ENCODE peak calls at places on chromosomes 16 and 17, in five cellular contexts. One of them, this sample, is unnamed.

GRCh38 chr17:11908711-11909146 is 88.5 kb downstream of the ZNF18 start:
- DNase-seq in NCI-H1436 treated with DMSO at 0.1 percent for 48 hours: no peak
- DNase-seq in stimulated activated CD4-positive, alpha-beta T cell treated with anti-CD3 and anti-CD28 coated beads, Interleukin-1b, Interleukin-23, amount 100 ng/mL, for 24 hours: no peak
- DNase-seq in NCI-H460: no peak
- DNase-seq in cardiac fibroblast: no peak
- DNase-seq in this sample: no peak

GRCh38 chr17:7289256-7290032 is 5.0 kb downstream of the YBX2 start:
- DNase-seq in NCI-H1436 treated with DMSO at 0.1 percent for 48 hours: no peak
- DNase-seq in stimulated activated CD4-positive, alpha-beta T cell treated with anti-CD3 and anti-CD28 coated beads, Interleukin-1b, Interleukin-23, amount 100 ng/mL, for 24 hours: no peak
- DNase-seq in NCI-H460: no peak
- DNase-seq in cardiac fibroblast: no peak
- DNase-seq in this sample: no peak

GRCh38 chr17:80153004-80153403 is 6.1 kb upstream of the EIF4A3 start:
- DNase-seq in NCI-H1436 treated with DMSO at 0.1 percent for 48 hours: no peak
- DNase-seq in stimulated activated CD4-positive, alpha-beta T cell treated with anti-CD3 and anti-CD28 coated beads, Interleukin-1b, Interleukin-23, amount 100 ng/mL, for 24 hours: no peak
- DNase-seq in NCI-H460: no peak
- DNase-seq in cardiac fibroblast: no peak
- DNase-seq in this sample: no peak

GRCh38 chr17:65117384-65118035 is 19.7 kb upstream of the RGS9 start:
- DNase-seq in NCI-H1436 treated with DMSO at 0.1 percent for 48 hours: no peak
- DNase-seq in stimulated activated CD4-positive, alpha-beta T cell treated with anti-CD3 and anti-CD28 coated beads, Interleukin-1b, Interleukin-23, amount 100 ng/mL, for 24 hours: no peak
- DNase-seq in NCI-H460: no peak
- DNase-seq in cardiac fibroblast: no peak
- DNase-seq in this sample: no peak

GRCh38 chr17:55513885-55514590 is 2.8 kb upstream of the SMIM36 start:
- DNase-seq in NCI-H1436 treated with DMSO at 0.1 percent for 48 hours: peak
- DNase-seq in stimulated activated CD4-positive, alpha-beta T cell treated with anti-CD3 and anti-CD28 coated beads, Interleukin-1b, Interleukin-23, amount 100 ng/mL, for 24 hours: peak
- DNase-seq in NCI-H460: peak
- DNase-seq in cardiac fibroblast: peak
- DNase-seq in this sample: peak

GRCh38 chr17:9072626-9073339 is 51.5 kb downstream of the NTN1 start:
- DNase-seq in NCI-H1436 treated with DMSO at 0.1 percent for 48 hours: no peak
- DNase-seq in stimulated activated CD4-positive, alpha-beta T cell treated with anti-CD3 and anti-CD28 coated beads, Interleukin-1b, Interleukin-23, amount 100 ng/mL, for 24 hours: no peak
- DNase-seq in NCI-H460: no peak
- DNase-seq in cardiac fibroblast: peak
- DNase-seq in this sample: no peak

GRCh38 chr17:13253746-13254410 is 236.1 kb upstream of the ELAC2 start:
- DNase-seq in NCI-H1436 treated with DMSO at 0.1 percent for 48 hours: no peak
- DNase-seq in stimulated activated CD4-positive, alpha-beta T cell treated with anti-CD3 and anti-CD28 coated beads, Interleukin-1b, Interleukin-23, amount 100 ng/mL, for 24 hours: no peak
- DNase-seq in NCI-H460: no peak
- DNase-seq in cardiac fibroblast: no peak
- DNase-seq in this sample: no peak

GRCh38 chr17:47948706-47949196 is 7.4 kb downstream of the PNPO start:
- DNase-seq in NCI-H1436 treated with DMSO at 0.1 percent for 48 hours: no peak
- DNase-seq in stimulated activated CD4-positive, alpha-beta T cell treated with anti-CD3 and anti-CD28 coated beads, Interleukin-1b, Interleukin-23, amount 100 ng/mL, for 24 hours: no peak
- DNase-seq in NCI-H460: no peak
- DNase-seq in cardiac fibroblast: no peak
- DNase-seq in this sample: no peak

GRCh38 chr16:51825740-51826139 is 674.7 kb upstream of the SALL1 start:
- DNase-seq in NCI-H1436 treated with DMSO at 0.1 percent for 48 hours: no peak
- DNase-seq in stimulated activated CD4-positive, alpha-beta T cell treated with anti-CD3 and anti-CD28 coated beads, Interleukin-1b, Interleukin-23, amount 100 ng/mL, for 24 hours: no peak
- DNase-seq in NCI-H460: no peak
- DNase-seq in cardiac fibroblast: no peak
- DNase-seq in this sample: no peak

GRCh38 chr16:64700628-64701027 is 421.2 kb downstream of the CDH11 start:
- DNase-seq in NCI-H1436 treated with DMSO at 0.1 percent for 48 hours: no peak
- DNase-seq in stimulated activated CD4-positive, alpha-beta T cell treated with anti-CD3 and anti-CD28 coated beads, Interleukin-1b, Interleukin-23, amount 100 ng/mL, for 24 hours: no peak
- DNase-seq in NCI-H460: no peak
- DNase-seq in cardiac fibroblast: no peak
- DNase-seq in this sample: no peak

GRCh38 chr16:78665373-78665772 is 565.9 kb downstream of the WWOX start:
- DNase-seq in NCI-H1436 treated with DMSO at 0.1 percent for 48 hours: no peak
- DNase-seq in stimulated activated CD4-positive, alpha-beta T cell treated with anti-CD3 and anti-CD28 coated beads, Interleukin-1b, Interleukin-23, amount 100 ng/mL, for 24 hours: no peak
- DNase-seq in NCI-H460: no peak
- DNase-seq in cardiac fibroblast: peak
- DNase-seq in this sample: no peak

GRCh38 chr17:17493249-17493985 is 2.8 kb downstream of the RASD1 start:
- DNase-seq in NCI-H1436 treated with DMSO at 0.1 percent for 48 hours: no peak
- DNase-seq in stimulated activated CD4-positive, alpha-beta T cell treated with anti-CD3 and anti-CD28 coated beads, Interleukin-1b, Interleukin-23, amount 100 ng/mL, for 24 hours: no peak
- DNase-seq in NCI-H460: no peak
- DNase-seq in cardiac fibroblast: peak
- DNase-seq in this sample: no peak

GRCh38 chr17:4854181-4854681 is 21.1 kb downstream of the MINK1 start:
- DNase-seq in NCI-H1436 treated with DMSO at 0.1 percent for 48 hours: no peak
- DNase-seq in stimulated activated CD4-positive, alpha-beta T cell treated with anti-CD3 and anti-CD28 coated beads, Interleukin-1b, Interleukin-23, amount 100 ng/mL, for 24 hours: no peak
- DNase-seq in NCI-H460: no peak
- DNase-seq in cardiac fibroblast: no peak
- DNase-seq in this sample: no peak

GRCh38 chr16:86261379-86261778 is 248.9 kb upstream of the FOXF1 start:
- DNase-seq in NCI-H1436 treated with DMSO at 0.1 percent for 48 hours: no peak
- DNase-seq in stimulated activated CD4-positive, alpha-beta T cell treated with anti-CD3 and anti-CD28 coated beads, Interleukin-1b, Interleukin-23, amount 100 ng/mL, for 24 hours: no peak
- DNase-seq in NCI-H460: peak
- DNase-seq in cardiac fibroblast: peak
- DNase-seq in this sample: no peak

GRCh38 chr17:29838961-29839360 is 91.1 kb downstream of the SSH2 start:
- DNase-seq in NCI-H1436 treated with DMSO at 0.1 percent for 48 hours: no peak
- DNase-seq in stimulated activated CD4-positive, alpha-beta T cell treated with anti-CD3 and anti-CD28 coated beads, Interleukin-1b, Interleukin-23, amount 100 ng/mL, for 24 hours: no peak
- DNase-seq in NCI-H460: no peak
- DNase-seq in cardiac fibroblast: peak
- DNase-seq in this sample: peak

GRCh38 chr17:44097110-44097810 is 26.2 kb downstream of the HDAC5 start:
- DNase-seq in NCI-H1436 treated with DMSO at 0.1 percent for 48 hours: no peak
- DNase-seq in stimulated activated CD4-positive, alpha-beta T cell treated with anti-CD3 and anti-CD28 coated beads, Interleukin-1b, Interleukin-23, amount 100 ng/mL, for 24 hours: no peak
- DNase-seq in NCI-H460: no peak
- DNase-seq in cardiac fibroblast: peak
- DNase-seq in this sample: no peak

GRCh38 chr17:82439194-82439828 is 11.2 kb downstream of the CYBC1 start:
- DNase-seq in NCI-H1436 treated with DMSO at 0.1 percent for 48 hours: no peak
- DNase-seq in stimulated activated CD4-positive, alpha-beta T cell treated with anti-CD3 and anti-CD28 coated beads, Interleukin-1b, Interleukin-23, amount 100 ng/mL, for 24 hours: no peak
- DNase-seq in NCI-H460: no peak
- DNase-seq in cardiac fibroblast: no peak
- DNase-seq in this sample: no peak

GRCh38 chr17:2974347-2974746 is 89.1 kb downstream of the OR1D5 start:
- DNase-seq in NCI-H1436 treated with DMSO at 0.1 percent for 48 hours: no peak
- DNase-seq in stimulated activated CD4-positive, alpha-beta T cell treated with anti-CD3 and anti-CD28 coated beads, Interleukin-1b, Interleukin-23, amount 100 ng/mL, for 24 hours: no peak
- DNase-seq in NCI-H460: no peak
- DNase-seq in cardiac fibroblast: no peak
- DNase-seq in this sample: no peak

GRCh38 chr17:44354582-44355309 is 8.9 kb downstream of the FAM171A2 start:
- DNase-seq in NCI-H1436 treated with DMSO at 0.1 percent for 48 hours: no peak
- DNase-seq in stimulated activated CD4-positive, alpha-beta T cell treated with anti-CD3 and anti-CD28 coated beads, Interleukin-1b, Interleukin-23, amount 100 ng/mL, for 24 hours: no peak
- DNase-seq in NCI-H460: no peak
- DNase-seq in cardiac fibroblast: no peak
- DNase-seq in this sample: no peak

GRCh38 chr17:51819341-51819740 is 339.2 kb downstream of the CA10 start:
- DNase-seq in NCI-H1436 treated with DMSO at 0.1 percent for 48 hours: no peak
- DNase-seq in stimulated activated CD4-positive, alpha-beta T cell treated with anti-CD3 and anti-CD28 coated beads, Interleukin-1b, Interleukin-23, amount 100 ng/mL, for 24 hours: no peak
- DNase-seq in NCI-H460: no peak
- DNase-seq in cardiac fibroblast: no peak
- DNase-seq in this sample: no peak

GRCh38 chr17:13542612-13543011 is 59.1 kb downstream of the HS3ST3A1 start:
- DNase-seq in NCI-H1436 treated with DMSO at 0.1 percent for 48 hours: no peak
- DNase-seq in stimulated activated CD4-positive, alpha-beta T cell treated with anti-CD3 and anti-CD28 coated beads, Interleukin-1b, Interleukin-23, amount 100 ng/mL, for 24 hours: no peak
- DNase-seq in NCI-H460: no peak
- DNase-seq in cardiac fibroblast: no peak
- DNase-seq in this sample: no peak

GRCh38 chr17:82333279-82334171 is at the start of gene SECTM1:
- DNase-seq in NCI-H1436 treated with DMSO at 0.1 percent for 48 hours: no peak
- DNase-seq in stimulated activated CD4-positive, alpha-beta T cell treated with anti-CD3 and anti-CD28 coated beads, Interleukin-1b, Interleukin-23, amount 100 ng/mL, for 24 hours: no peak
- DNase-seq in NCI-H460: no peak
- DNase-seq in cardiac fibroblast: peak
- DNase-seq in this sample: no peak

GRCh38 chr17:48592592-48592991 is 987 bp downstream of the HOXB5 start:
- DNase-seq in NCI-H1436 treated with DMSO at 0.1 percent for 48 hours: no peak
- DNase-seq in stimulated activated CD4-positive, alpha-beta T cell treated with anti-CD3 and anti-CD28 coated beads, Interleukin-1b, Interleukin-23, amount 100 ng/mL, for 24 hours: no peak
- DNase-seq in NCI-H460: no peak
- DNase-seq in cardiac fibroblast: no peak
- DNase-seq in this sample: no peak

GRCh38 chr17:2837147-2837561 is 40.9 kb downstream of the RAP1GAP2 start:
- DNase-seq in NCI-H1436 treated with DMSO at 0.1 percent for 48 hours: no peak
- DNase-seq in stimulated activated CD4-positive, alpha-beta T cell treated with anti-CD3 and anti-CD28 coated beads, Interleukin-1b, Interleukin-23, amount 100 ng/mL, for 24 hours: no peak
- DNase-seq in NCI-H460: no peak
- DNase-seq in cardiac fibroblast: no peak
- DNase-seq in this sample: no peak

GRCh38 chr16:64408699-64409098 is 713.2 kb downstream of the CDH11 start:
- DNase-seq in NCI-H1436 treated with DMSO at 0.1 percent for 48 hours: no peak
- DNase-seq in stimulated activated CD4-positive, alpha-beta T cell treated with anti-CD3 and anti-CD28 coated beads, Interleukin-1b, Interleukin-23, amount 100 ng/mL, for 24 hours: no peak
- DNase-seq in NCI-H460: no peak
- DNase-seq in cardiac fibroblast: no peak
- DNase-seq in this sample: no peak

GRCh38 chr17:15233022-15233805 is 31.9 kb downstream of the PMP22 start:
- DNase-seq in NCI-H1436 treated with DMSO at 0.1 percent for 48 hours: no peak
- DNase-seq in stimulated activated CD4-positive, alpha-beta T cell treated with anti-CD3 and anti-CD28 coated beads, Interleukin-1b, Interleukin-23, amount 100 ng/mL, for 24 hours: no peak
- DNase-seq in NCI-H460: no peak
- DNase-seq in cardiac fibroblast: peak
- DNase-seq in this sample: peak

GRCh38 chr17:40347319-40348135 is 17.0 kb downstream of the GJD3 start:
- DNase-seq in NCI-H1436 treated with DMSO at 0.1 percent for 48 hours: no peak
- DNase-seq in stimulated activated CD4-positive, alpha-beta T cell treated with anti-CD3 and anti-CD28 coated beads, Interleukin-1b, Interleukin-23, amount 100 ng/mL, for 24 hours: no peak
- DNase-seq in NCI-H460: no peak
- DNase-seq in cardiac fibroblast: no peak
- DNase-seq in this sample: peak

GRCh38 chr16:17381784-17382183 is 89.0 kb downstream of the XYLT1 start:
- DNase-seq in NCI-H1436 treated with DMSO at 0.1 percent for 48 hours: no peak
- DNase-seq in stimulated activated CD4-positive, alpha-beta T cell treated with anti-CD3 and anti-CD28 coated beads, Interleukin-1b, Interleukin-23, amount 100 ng/mL, for 24 hours: no peak
- DNase-seq in NCI-H460: no peak
- DNase-seq in cardiac fibroblast: no peak
- DNase-seq in this sample: no peak

GRCh38 chr17:75771334-75772281 is 6.6 kb upstream of the GALK1 start:
- DNase-seq in NCI-H1436 treated with DMSO at 0.1 percent for 48 hours: no peak
- DNase-seq in stimulated activated CD4-positive, alpha-beta T cell treated with anti-CD3 and anti-CD28 coated beads, Interleukin-1b, Interleukin-23, amount 100 ng/mL, for 24 hours: no peak
- DNase-seq in NCI-H460: no peak
- DNase-seq in cardiac fibroblast: peak
- DNase-seq in this sample: no peak

GRCh38 chr17:81909966-81910839 is 996 bp downstream of the PCYT2 start:
- DNase-seq in NCI-H1436 treated with DMSO at 0.1 percent for 48 hours: no peak
- DNase-seq in stimulated activated CD4-positive, alpha-beta T cell treated with anti-CD3 and anti-CD28 coated beads, Interleukin-1b, Interleukin-23, amount 100 ng/mL, for 24 hours: no peak
- DNase-seq in NCI-H460: no peak
- DNase-seq in cardiac fibroblast: no peak
- DNase-seq in this sample: no peak

GRCh38 chr16:57111420-57111819 is 19.0 kb downstream of the CPNE2 start:
- DNase-seq in NCI-H1436 treated with DMSO at 0.1 percent for 48 hours: no peak
- DNase-seq in stimulated activated CD4-positive, alpha-beta T cell treated with anti-CD3 and anti-CD28 coated beads, Interleukin-1b, Interleukin-23, amount 100 ng/mL, for 24 hours: no peak
- DNase-seq in NCI-H460: no peak
- DNase-seq in cardiac fibroblast: no peak
- DNase-seq in this sample: no peak

This sample was measured in Ammon's horn.